ENCODE peak calls at places on chromosomes 4 and X, in eight cellular contexts. N, C, R, M, Z, J, F and S are unnamed samples.

GRCh38 chr4:132334081-132334480 is 815.0 kb upstream of the PCDH10 start:
- DNase-seq in R (no peak), C (no peak), F (no peak), J (no peak), N (no peak), M (peak; percentile 25), Z (no peak), S (no peak)

GRCh38 chr4:185210102-185210981 is 944 bp downstream of the SNX25 start:
- DNase-seq in N (peak; percentile 41), J (peak; percentile 76), M (no peak), C (peak; percentile 34), Z (peak; percentile 48), F (peak; percentile 72), R (no peak), S (peak; percentile 40)

GRCh38 chr4:81084029-81084428 is 53.5 kb downstream of the BMP3 start:
- DNase-seq in J (no peak), C (no peak), R (no peak), N (no peak), F (no peak), Z (peak; percentile 9), M (peak; percentile 22), S (no peak)

GRCh38 chr4:55184600-55185523 is 59.5 kb upstream of the KDR start:
- DNase-seq in F (no peak), N (peak; percentile 43), J (no peak), M (peak; percentile 75), Z (peak; percentile 50), R (no peak), C (peak; percentile 15), S (no peak)

GRCh38 chrX:55907968-55908607 is 190.5 kb downstream of the RRAGB start:
- DNase-seq in F (peak; percentile 75), Z (peak; percentile 0), J (peak; percentile 80), C (peak; percentile 33), M (no peak), R (no peak), N (peak; percentile 51), S (peak; percentile 29)

GRCh38 chr4:102551946-102552575 is 50.9 kb downstream of the NFKB1 start:
- DNase-seq in Z (no peak), N (no peak), M (no peak), C (no peak), R (no peak), F (peak; percentile 53), J (no peak), S (no peak)

GRCh38 chrX:15856580-15856979 is 2.0 kb upstream of the AP1S2 start:
- DNase-seq in N (no peak), R (no peak), F (no peak), M (no peak), C (no peak), J (no peak), Z (no peak), S (no peak)

GRCh38 chr4:125388653-125389052 is 73.9 kb downstream of the FAT4 start:
- DNase-seq in M (peak; percentile 41), C (no peak), F (no peak), N (no peak), R (no peak), Z (peak; percentile 87), J (no peak), S (no peak)

GRCh38 chrX:50375481-50376267 is 95.0 kb downstream of the DGKK start:
- DNase-seq in M (no peak), J (no peak), F (no peak), C (no peak), N (no peak), R (no peak), Z (no peak), S (no peak)

GRCh38 chr4:5137927-5138326 is 86.6 kb downstream of the STK32B start:
- DNase-seq in R (no peak), N (no peak), M (no peak), Z (no peak), J (no peak), C (no peak), F (no peak), S (no peak)

GRCh38 chrX:56107320-56107719 is 124.8 kb upstream of the KLF8 start:
- DNase-seq in Z (no peak), M (no peak), F (no peak), J (no peak), C (no peak), R (no peak), N (no peak), S (no peak)

GRCh38 chr4:169225058-169225751 is 45.6 kb downstream of the SH3RF1 start:
- DNase-seq in M (peak; percentile 94), F (no peak), J (no peak), C (peak; percentile 2), Z (peak; percentile 79), R (peak; percentile 88), N (no peak), S (no peak)

GRCh38 chr4:100742045-100742444 is 224.2 kb upstream of the EMCN start:
- DNase-seq in R (peak; percentile 12), M (peak; percentile 40), J (no peak), F (no peak), N (no peak), Z (peak; percentile 40), C (no peak), S (no peak)

GRCh38 chr4:184826315-184827266 is 823 bp upstream of the ACSL1 start:
- DNase-seq in M (no peak), Z (no peak), R (no peak), J (no peak), F (no peak), C (peak; percentile 47), N (peak; percentile 51), S (peak; percentile 34)

GRCh38 chr4:151901631-151902030 is 140.8 kb upstream of the GATB start:
- DNase-seq in N (no peak), M (no peak), F (no peak), C (no peak), J (no peak), Z (no peak), R (no peak), S (no peak)

GRCh38 chr4:12979797-12980196 is 504.3 kb downstream of the RAB28 start:
- DNase-seq in F (no peak), J (no peak), M (no peak), Z (no peak), R (no peak), C (no peak), N (no peak), S (no peak)

GRCh38 chrX:53605004-53605403 is 81.5 kb downstream of the HUWE1 start:
- DNase-seq in J (no peak), F (no peak), M (no peak), N (no peak), R (no peak), C (no peak), Z (no peak), S (no peak)

GRCh38 chrX:110242371-110242770 is 75.5 kb downstream of the AMMECR1 start:
- DNase-seq in M (no peak), J (no peak), N (no peak), Z (no peak), F (no peak), C (no peak), R (no peak), S (no peak)

GRCh38 chr4:152460488-152460887 is 75.4 kb downstream of the FBXW7 start:
- DNase-seq in N (no peak), M (peak; percentile 69), Z (peak; percentile 42), C (no peak), J (no peak), R (peak; percentile 37), F (no peak), S (no peak)